ENCODE peak calls at places on chromosomes 1 and 21, in eight cellular contexts. One of them, this sample, is unnamed.

GRCh38 chr1:225762444-225762843 is 15.2 kb upstream of the SRP9 start:
- DNase-seq in activated CD4-positive, alpha-beta T cell treated with anti-CD3 and anti-CD28 coated beads, Interleukin-2, amount 10 ng/mL, durations not matched to agents 7 days and 5 days: no peak
- DNase-seq in MV-4-11: no peak
- DNase-seq in A172: no peak
- DNase-seq in AG04449: no peak
- DNase-seq in dermis blood vessel endothelial cell: no peak
- DNase-seq in CD8-positive, alpha-beta memory T cell: no peak
- DNase-seq in upper lobe of right lung: no peak
- DNase-seq in this sample: no peak

GRCh38 chr1:53483656-53484055 is 24.5 kb downstream of the DMRTB1 start:
- DNase-seq in activated CD4-positive, alpha-beta T cell treated with anti-CD3 and anti-CD28 coated beads, Interleukin-2, amount 10 ng/mL, durations not matched to agents 7 days and 5 days: no peak
- DNase-seq in MV-4-11: no peak
- DNase-seq in A172: no peak
- DNase-seq in AG04449: no peak
- DNase-seq in dermis blood vessel endothelial cell: no peak
- DNase-seq in CD8-positive, alpha-beta memory T cell: no peak
- DNase-seq in upper lobe of right lung: no peak
- DNase-seq in this sample: no peak

GRCh38 chr21:45522986-45523385 is 19.3 kb downstream of the SLC19A1 start:
- DNase-seq in activated CD4-positive, alpha-beta T cell treated with anti-CD3 and anti-CD28 coated beads, Interleukin-2, amount 10 ng/mL, durations not matched to agents 7 days and 5 days: no peak
- DNase-seq in MV-4-11: no peak
- DNase-seq in A172: no peak
- DNase-seq in AG04449: no peak
- DNase-seq in dermis blood vessel endothelial cell: no peak
- DNase-seq in CD8-positive, alpha-beta memory T cell: no peak
- DNase-seq in upper lobe of right lung: peak
- DNase-seq in this sample: no peak

GRCh38 chr1:2875677-2876531 is 74.4 kb upstream of the TTC34 start:
- DNase-seq in activated CD4-positive, alpha-beta T cell treated with anti-CD3 and anti-CD28 coated beads, Interleukin-2, amount 10 ng/mL, durations not matched to agents 7 days and 5 days: no peak
- DNase-seq in MV-4-11: no peak
- DNase-seq in A172: no peak
- DNase-seq in AG04449: no peak
- DNase-seq in dermis blood vessel endothelial cell: no peak
- DNase-seq in CD8-positive, alpha-beta memory T cell: no peak
- DNase-seq in upper lobe of right lung: no peak
- DNase-seq in this sample: peak

GRCh38 chr1:174740248-174740990 is 259.3 kb upstream of the CACYBP start:
- DNase-seq in activated CD4-positive, alpha-beta T cell treated with anti-CD3 and anti-CD28 coated beads, Interleukin-2, amount 10 ng/mL, durations not matched to agents 7 days and 5 days: no peak
- DNase-seq in MV-4-11: peak
- DNase-seq in A172: no peak
- DNase-seq in AG04449: no peak
- DNase-seq in dermis blood vessel endothelial cell: no peak
- DNase-seq in CD8-positive, alpha-beta memory T cell: no peak
- DNase-seq in upper lobe of right lung: no peak
- DNase-seq in this sample: no peak

GRCh38 chr21:26966978-26967913 is at the start of gene ADAMTS5:
- DNase-seq in activated CD4-positive, alpha-beta T cell treated with anti-CD3 and anti-CD28 coated beads, Interleukin-2, amount 10 ng/mL, durations not matched to agents 7 days and 5 days: no peak
- DNase-seq in MV-4-11: peak
- DNase-seq in A172: peak
- DNase-seq in AG04449: no peak
- DNase-seq in dermis blood vessel endothelial cell: peak
- DNase-seq in CD8-positive, alpha-beta memory T cell: no peak
- DNase-seq in upper lobe of right lung: peak
- DNase-seq in this sample: peak

GRCh38 chr1:119626841-119627240 is 21.2 kb downstream of the ZNF697 start:
- DNase-seq in activated CD4-positive, alpha-beta T cell treated with anti-CD3 and anti-CD28 coated beads, Interleukin-2, amount 10 ng/mL, durations not matched to agents 7 days and 5 days: no peak
- DNase-seq in MV-4-11: no peak
- DNase-seq in A172: no peak
- DNase-seq in AG04449: no peak
- DNase-seq in dermis blood vessel endothelial cell: no peak
- DNase-seq in CD8-positive, alpha-beta memory T cell: no peak
- DNase-seq in upper lobe of right lung: no peak
- DNase-seq in this sample: no peak

GRCh38 chr1:94258873-94259331 is 21.5 kb upstream of the ARHGAP29 start:
- DNase-seq in activated CD4-positive, alpha-beta T cell treated with anti-CD3 and anti-CD28 coated beads, Interleukin-2, amount 10 ng/mL, durations not matched to agents 7 days and 5 days: no peak
- DNase-seq in MV-4-11: no peak
- DNase-seq in A172: peak
- DNase-seq in AG04449: peak
- DNase-seq in dermis blood vessel endothelial cell: peak
- DNase-seq in CD8-positive, alpha-beta memory T cell: no peak
- DNase-seq in upper lobe of right lung: no peak
- DNase-seq in this sample: no peak

GRCh38 chr1:245880754-245881403 is 626.2 kb downstream of the SMYD3 start:
- DNase-seq in activated CD4-positive, alpha-beta T cell treated with anti-CD3 and anti-CD28 coated beads, Interleukin-2, amount 10 ng/mL, durations not matched to agents 7 days and 5 days: no peak
- DNase-seq in MV-4-11: no peak
- DNase-seq in A172: peak
- DNase-seq in AG04449: peak
- DNase-seq in dermis blood vessel endothelial cell: no peak
- DNase-seq in CD8-positive, alpha-beta memory T cell: no peak
- DNase-seq in upper lobe of right lung: no peak
- DNase-seq in this sample: no peak

GRCh38 chr1:109226078-109226445 is 12.3 kb downstream of the SARS1 start:
- DNase-seq in activated CD4-positive, alpha-beta T cell treated with anti-CD3 and anti-CD28 coated beads, Interleukin-2, amount 10 ng/mL, durations not matched to agents 7 days and 5 days: no peak
- DNase-seq in MV-4-11: no peak
- DNase-seq in A172: peak
- DNase-seq in AG04449: no peak
- DNase-seq in dermis blood vessel endothelial cell: no peak
- DNase-seq in CD8-positive, alpha-beta memory T cell: no peak
- DNase-seq in upper lobe of right lung: no peak
- DNase-seq in this sample: no peak

GRCh38 chr1:36207339-36207738 is 16.9 kb upstream of the THRAP3 start:
- DNase-seq in activated CD4-positive, alpha-beta T cell treated with anti-CD3 and anti-CD28 coated beads, Interleukin-2, amount 10 ng/mL, durations not matched to agents 7 days and 5 days: no peak
- DNase-seq in MV-4-11: no peak
- DNase-seq in A172: no peak
- DNase-seq in AG04449: no peak
- DNase-seq in dermis blood vessel endothelial cell: no peak
- DNase-seq in CD8-positive, alpha-beta memory T cell: no peak
- DNase-seq in upper lobe of right lung: peak
- DNase-seq in this sample: no peak

GRCh38 chr1:168755800-168756418 is 26.9 kb upstream of the DPT start:
- DNase-seq in activated CD4-positive, alpha-beta T cell treated with anti-CD3 and anti-CD28 coated beads, Interleukin-2, amount 10 ng/mL, durations not matched to agents 7 days and 5 days: no peak
- DNase-seq in MV-4-11: no peak
- DNase-seq in A172: no peak
- DNase-seq in AG04449: no peak
- DNase-seq in dermis blood vessel endothelial cell: no peak
- DNase-seq in CD8-positive, alpha-beta memory T cell: no peak
- DNase-seq in upper lobe of right lung: no peak
- DNase-seq in this sample: no peak

GRCh38 chr1:203017061-203017460 is 9.2 kb upstream of the PPFIA4 start:
- DNase-seq in activated CD4-positive, alpha-beta T cell treated with anti-CD3 and anti-CD28 coated beads, Interleukin-2, amount 10 ng/mL, durations not matched to agents 7 days and 5 days: no peak
- DNase-seq in MV-4-11: no peak
- DNase-seq in A172: no peak
- DNase-seq in AG04449: no peak
- DNase-seq in dermis blood vessel endothelial cell: no peak
- DNase-seq in CD8-positive, alpha-beta memory T cell: no peak
- DNase-seq in upper lobe of right lung: no peak
- DNase-seq in this sample: no peak

GRCh38 chr1:204398197-204399125 is 13.2 kb downstream of the PPP1R15B start:
- DNase-seq in activated CD4-positive, alpha-beta T cell treated with anti-CD3 and anti-CD28 coated beads, Interleukin-2, amount 10 ng/mL, durations not matched to agents 7 days and 5 days: peak
- DNase-seq in MV-4-11: peak
- DNase-seq in A172: peak
- DNase-seq in AG04449: no peak
- DNase-seq in dermis blood vessel endothelial cell: peak
- DNase-seq in CD8-positive, alpha-beta memory T cell: peak
- DNase-seq in upper lobe of right lung: peak
- DNase-seq in this sample: peak

GRCh38 chr21:17818158-17819113 is 720 bp downstream of the C21orf91 start:
- DNase-seq in activated CD4-positive, alpha-beta T cell treated with anti-CD3 and anti-CD28 coated beads, Interleukin-2, amount 10 ng/mL, durations not matched to agents 7 days and 5 days: peak
- DNase-seq in MV-4-11: peak
- DNase-seq in A172: peak
- DNase-seq in AG04449: no peak
- DNase-seq in dermis blood vessel endothelial cell: peak
- DNase-seq in CD8-positive, alpha-beta memory T cell: peak
- DNase-seq in upper lobe of right lung: peak
- DNase-seq in this sample: peak

GRCh38 chr1:205440121-205440475 is 15.7 kb downstream of the BLACAT1 start:
- DNase-seq in activated CD4-positive, alpha-beta T cell treated with anti-CD3 and anti-CD28 coated beads, Interleukin-2, amount 10 ng/mL, durations not matched to agents 7 days and 5 days: no peak
- DNase-seq in MV-4-11: no peak
- DNase-seq in A172: no peak
- DNase-seq in AG04449: no peak
- DNase-seq in dermis blood vessel endothelial cell: no peak
- DNase-seq in CD8-positive, alpha-beta memory T cell: no peak
- DNase-seq in upper lobe of right lung: no peak
- DNase-seq in this sample: no peak

GRCh38 chr1:33864460-33865389 is 846 bp downstream of the HMGB4 start:
- DNase-seq in activated CD4-positive, alpha-beta T cell treated with anti-CD3 and anti-CD28 coated beads, Interleukin-2, amount 10 ng/mL, durations not matched to agents 7 days and 5 days: no peak
- DNase-seq in MV-4-11: no peak
- DNase-seq in A172: no peak
- DNase-seq in AG04449: no peak
- DNase-seq in dermis blood vessel endothelial cell: no peak
- DNase-seq in CD8-positive, alpha-beta memory T cell: no peak
- DNase-seq in upper lobe of right lung: no peak
- DNase-seq in this sample: no peak

GRCh38 chr1:192974701-192975100 is 84.5 kb downstream of the UCHL5 start:
- DNase-seq in activated CD4-positive, alpha-beta T cell treated with anti-CD3 and anti-CD28 coated beads, Interleukin-2, amount 10 ng/mL, durations not matched to agents 7 days and 5 days: no peak
- DNase-seq in MV-4-11: no peak
- DNase-seq in A172: no peak
- DNase-seq in AG04449: peak
- DNase-seq in dermis blood vessel endothelial cell: no peak
- DNase-seq in CD8-positive, alpha-beta memory T cell: no peak
- DNase-seq in upper lobe of right lung: no peak
- DNase-seq in this sample: no peak

GRCh38 chr1:110594466-110595076 is 11.6 kb downstream of the KCNA2 start:
- DNase-seq in activated CD4-positive, alpha-beta T cell treated with anti-CD3 and anti-CD28 coated beads, Interleukin-2, amount 10 ng/mL, durations not matched to agents 7 days and 5 days: no peak
- DNase-seq in MV-4-11: no peak
- DNase-seq in A172: no peak
- DNase-seq in AG04449: no peak
- DNase-seq in dermis blood vessel endothelial cell: no peak
- DNase-seq in CD8-positive, alpha-beta memory T cell: no peak
- DNase-seq in upper lobe of right lung: no peak
- DNase-seq in this sample: no peak

GRCh38 chr1:26889580-26890466 is at the start of gene GPN2:
- DNase-seq in activated CD4-positive, alpha-beta T cell treated with anti-CD3 and anti-CD28 coated beads, Interleukin-2, amount 10 ng/mL, durations not matched to agents 7 days and 5 days: peak
- DNase-seq in MV-4-11: peak
- DNase-seq in A172: peak
- DNase-seq in AG04449: peak
- DNase-seq in dermis blood vessel endothelial cell: peak
- DNase-seq in CD8-positive, alpha-beta memory T cell: peak
- DNase-seq in upper lobe of right lung: peak
- DNase-seq in this sample: peak

GRCh38 chr1:224791362-224791941 is 138.0 kb upstream of the DNAH14 start:
- DNase-seq in activated CD4-positive, alpha-beta T cell treated with anti-CD3 and anti-CD28 coated beads, Interleukin-2, amount 10 ng/mL, durations not matched to agents 7 days and 5 days: no peak
- DNase-seq in MV-4-11: peak
- DNase-seq in A172: no peak
- DNase-seq in AG04449: no peak
- DNase-seq in dermis blood vessel endothelial cell: no peak
- DNase-seq in CD8-positive, alpha-beta memory T cell: no peak
- DNase-seq in upper lobe of right lung: no peak
- DNase-seq in this sample: no peak

GRCh38 chr1:25774206-25774804 is 25.7 kb upstream of the SELENON start:
- DNase-seq in activated CD4-positive, alpha-beta T cell treated with anti-CD3 and anti-CD28 coated beads, Interleukin-2, amount 10 ng/mL, durations not matched to agents 7 days and 5 days: no peak
- DNase-seq in MV-4-11: no peak
- DNase-seq in A172: no peak
- DNase-seq in AG04449: no peak
- DNase-seq in dermis blood vessel endothelial cell: no peak
- DNase-seq in CD8-positive, alpha-beta memory T cell: no peak
- DNase-seq in upper lobe of right lung: no peak
- DNase-seq in this sample: no peak

GRCh38 chr1:24926596-24927249 is 3.4 kb downstream of the RUNX3 start:
- DNase-seq in activated CD4-positive, alpha-beta T cell treated with anti-CD3 and anti-CD28 coated beads, Interleukin-2, amount 10 ng/mL, durations not matched to agents 7 days and 5 days: no peak
- DNase-seq in MV-4-11: peak
- DNase-seq in A172: no peak
- DNase-seq in AG04449: no peak
- DNase-seq in dermis blood vessel endothelial cell: peak
- DNase-seq in CD8-positive, alpha-beta memory T cell: no peak
- DNase-seq in upper lobe of right lung: no peak
- DNase-seq in this sample: no peak

GRCh38 chr1:214588963-214589597 is 13.9 kb upstream of the CENPF start:
- DNase-seq in activated CD4-positive, alpha-beta T cell treated with anti-CD3 and anti-CD28 coated beads, Interleukin-2, amount 10 ng/mL, durations not matched to agents 7 days and 5 days: no peak
- DNase-seq in MV-4-11: no peak
- DNase-seq in A172: peak
- DNase-seq in AG04449: no peak
- DNase-seq in dermis blood vessel endothelial cell: no peak
- DNase-seq in CD8-positive, alpha-beta memory T cell: no peak
- DNase-seq in upper lobe of right lung: no peak
- DNase-seq in this sample: no peak

GRCh38 chr1:165381745-165382530 is 25.4 kb upstream of the LMX1A start:
- DNase-seq in activated CD4-positive, alpha-beta T cell treated with anti-CD3 and anti-CD28 coated beads, Interleukin-2, amount 10 ng/mL, durations not matched to agents 7 days and 5 days: no peak
- DNase-seq in MV-4-11: peak
- DNase-seq in A172: peak
- DNase-seq in AG04449: no peak
- DNase-seq in dermis blood vessel endothelial cell: no peak
- DNase-seq in CD8-positive, alpha-beta memory T cell: no peak
- DNase-seq in upper lobe of right lung: no peak
- DNase-seq in this sample: no peak

GRCh38 chr21:31335957-31336738 is 7.9 kb downstream of the TIAM1 start:
- DNase-seq in activated CD4-positive, alpha-beta T cell treated with anti-CD3 and anti-CD28 coated beads, Interleukin-2, amount 10 ng/mL, durations not matched to agents 7 days and 5 days: no peak
- DNase-seq in MV-4-11: peak
- DNase-seq in A172: peak
- DNase-seq in AG04449: peak
- DNase-seq in dermis blood vessel endothelial cell: peak
- DNase-seq in CD8-positive, alpha-beta memory T cell: no peak
- DNase-seq in upper lobe of right lung: no peak
- DNase-seq in this sample: no peak

GRCh38 chr1:201214886-201215285 is 24.3 kb downstream of the IGFN1 start:
- DNase-seq in activated CD4-positive, alpha-beta T cell treated with anti-CD3 and anti-CD28 coated beads, Interleukin-2, amount 10 ng/mL, durations not matched to agents 7 days and 5 days: no peak
- DNase-seq in MV-4-11: no peak
- DNase-seq in A172: no peak
- DNase-seq in AG04449: no peak
- DNase-seq in dermis blood vessel endothelial cell: no peak
- DNase-seq in CD8-positive, alpha-beta memory T cell: no peak
- DNase-seq in upper lobe of right lung: peak
- DNase-seq in this sample: no peak

GRCh38 chr1:70475023-70475422 is 64.0 kb downstream of the CTH start:
- DNase-seq in activated CD4-positive, alpha-beta T cell treated with anti-CD3 and anti-CD28 coated beads, Interleukin-2, amount 10 ng/mL, durations not matched to agents 7 days and 5 days: no peak
- DNase-seq in MV-4-11: no peak
- DNase-seq in A172: no peak
- DNase-seq in AG04449: no peak
- DNase-seq in dermis blood vessel endothelial cell: no peak
- DNase-seq in CD8-positive, alpha-beta memory T cell: no peak
- DNase-seq in upper lobe of right lung: no peak
- DNase-seq in this sample: no peak

GRCh38 chr1:235513495-235514366 is 9.5 kb upstream of the B3GALNT2 start:
- DNase-seq in activated CD4-positive, alpha-beta T cell treated with anti-CD3 and anti-CD28 coated beads, Interleukin-2, amount 10 ng/mL, durations not matched to agents 7 days and 5 days: peak
- DNase-seq in MV-4-11: peak
- DNase-seq in A172: peak
- DNase-seq in AG04449: no peak
- DNase-seq in dermis blood vessel endothelial cell: peak
- DNase-seq in CD8-positive, alpha-beta memory T cell: peak
- DNase-seq in upper lobe of right lung: no peak
- DNase-seq in this sample: peak

GRCh38 chr1:154837679-154838171 is 32.4 kb downstream of the KCNN3 start:
- DNase-seq in activated CD4-positive, alpha-beta T cell treated with anti-CD3 and anti-CD28 coated beads, Interleukin-2, amount 10 ng/mL, durations not matched to agents 7 days and 5 days: no peak
- DNase-seq in MV-4-11: no peak
- DNase-seq in A172: no peak
- DNase-seq in AG04449: no peak
- DNase-seq in dermis blood vessel endothelial cell: no peak
- DNase-seq in CD8-positive, alpha-beta memory T cell: no peak
- DNase-seq in upper lobe of right lung: peak
- DNase-seq in this sample: no peak

GRCh38 chr1:21295059-21295401 is 4.8 kb upstream of the ECE1 start:
- DNase-seq in activated CD4-positive, alpha-beta T cell treated with anti-CD3 and anti-CD28 coated beads, Interleukin-2, amount 10 ng/mL, durations not matched to agents 7 days and 5 days: peak
- DNase-seq in MV-4-11: peak
- DNase-seq in A172: peak
- DNase-seq in AG04449: no peak
- DNase-seq in dermis blood vessel endothelial cell: peak
- DNase-seq in CD8-positive, alpha-beta memory T cell: no peak
- DNase-seq in upper lobe of right lung: no peak
- DNase-seq in this sample: no peak